ENCODE peak calls at places on chromosomes 1 and 21, in five cellular contexts. L, J, G, N and X are unnamed samples.

GRCh38 chr1:998905-999796 is 746 bp downstream of the HES4 start:
- DNase-seq in L (no peak), J (no peak), G (no peak), N (peak), X (no peak)

GRCh38 chr1:92953491-92953890 is 7.8 kb downstream of the DIPK1A start:
- DNase-seq in L (no peak), J (no peak), G (no peak), N (no peak), X (no peak)

GRCh38 chr1:58157281-58157680 is 389.2 kb downstream of the OMA1 start:
- DNase-seq in L (no peak), J (no peak), G (no peak), N (no peak), X (no peak)

GRCh38 chr1:46606255-46606965 is 2.3 kb upstream of the MKNK1 start:
- DNase-seq in L (no peak), J (no peak), G (no peak), N (no peak), X (no peak)

GRCh38 chr1:68409426-68409825 is 40.3 kb downstream of the RPE65 start:
- DNase-seq in L (no peak), J (no peak), G (no peak), N (no peak), X (no peak)

GRCh38 chr1:11749203-11749689 is 12.7 kb upstream of the C1orf167 start:
- DNase-seq in L (peak), J (no peak), G (no peak), N (peak), X (peak)

GRCh38 chr1:241747992-241748391 is 95.9 kb downstream of the WDR64 start:
- DNase-seq in L (no peak), J (no peak), G (no peak), N (no peak), X (no peak)

GRCh38 chr1:42806593-42806992 is 10.3 kb upstream of the ERMAP start:
- DNase-seq in L (no peak), J (no peak), G (no peak), N (no peak), X (no peak)

GRCh38 chr1:47906466-47907191 is 90.6 kb downstream of the TRABD2B start:
- DNase-seq in L (no peak), J (no peak), G (no peak), N (no peak), X (no peak)

GRCh38 chr1:7128293-7128692 is 343.0 kb downstream of the CAMTA1 start:
- DNase-seq in L (no peak), J (no peak), G (no peak), N (no peak), X (no peak)

GRCh38 chr21:46093668-46094400 is 4.1 kb upstream of the COL6A2 start:
- DNase-seq in L (no peak), J (no peak), G (peak), N (no peak), X (no peak)

GRCh38 chr1:113946112-113946511 is 17.0 kb downstream of the HIPK1 start:
- DNase-seq in L (no peak), J (no peak), G (no peak), N (no peak), X (no peak)

DNA sequence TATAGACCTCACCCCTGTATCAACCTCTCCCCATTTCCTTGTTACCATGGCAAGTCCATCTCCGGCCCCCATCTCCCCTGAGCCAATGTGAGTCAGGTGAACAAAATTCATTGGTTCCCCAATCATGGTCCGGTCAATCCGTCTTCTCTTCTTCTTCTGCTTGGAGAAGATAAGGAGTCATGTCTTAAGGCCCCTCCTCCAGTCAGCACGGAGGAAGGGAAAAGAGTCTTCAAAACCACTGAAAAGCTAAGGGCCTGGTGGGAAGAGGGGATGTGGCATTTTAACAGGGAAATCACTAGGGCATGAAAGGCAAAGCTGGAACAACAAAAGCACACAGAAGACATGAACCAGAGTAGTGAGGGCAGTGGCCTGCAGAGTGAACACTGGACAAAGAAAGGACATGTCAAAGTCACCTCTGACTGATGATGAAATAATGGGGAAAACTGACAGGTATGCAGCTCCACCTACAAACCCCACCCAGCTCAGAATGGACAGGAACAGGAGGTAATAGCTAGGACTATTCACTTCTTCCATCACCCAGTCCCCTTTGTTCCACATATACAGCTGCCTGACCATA is 4.4 kb downstream of the CDC42SE1 start:
- DNase-seq in L (no peak), J (no peak), G (no peak), N (no peak), X (no peak)
- TF ChIP-seq POLR2A in L (no peak), J (no peak), G (no peak), N (no peak), X (no peak)

DNA sequence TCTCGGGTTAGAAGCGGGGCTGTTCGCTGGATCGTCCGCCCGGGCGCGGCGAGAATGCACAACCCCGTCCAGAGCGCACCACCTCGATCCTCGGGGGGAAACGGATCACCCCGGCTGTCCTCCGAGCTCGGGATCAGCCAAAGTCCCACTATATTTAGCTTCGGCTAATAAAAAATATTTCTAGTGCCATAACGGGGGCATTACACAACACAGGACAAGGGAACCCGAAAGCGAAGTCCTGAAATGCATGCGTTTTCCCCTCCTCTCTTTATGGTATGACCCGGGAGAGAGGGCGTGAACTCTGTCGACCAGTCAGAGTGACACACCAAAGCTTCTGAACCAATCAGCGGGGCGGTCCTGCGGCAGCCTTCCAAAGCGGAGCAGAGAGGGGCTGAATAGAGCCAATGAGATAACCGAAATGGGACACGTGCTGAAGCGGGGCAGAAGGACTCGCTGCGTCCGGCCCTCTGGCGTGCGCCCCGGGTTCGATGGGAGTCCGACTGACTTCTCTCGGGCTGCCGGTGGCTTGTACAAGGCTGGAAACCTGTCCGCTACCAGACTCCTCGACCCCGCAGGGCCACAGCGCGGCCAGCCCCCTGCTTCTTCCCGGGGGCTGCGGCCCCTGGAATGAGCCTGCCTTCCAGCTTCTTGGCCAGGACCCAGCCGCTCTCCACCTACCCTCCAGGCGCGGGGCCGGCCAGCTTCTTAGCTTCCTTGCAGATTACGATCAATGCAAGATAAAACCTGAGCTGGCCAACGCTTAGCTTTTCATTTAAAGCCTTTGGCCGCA is at the start of gene ALDH4A1:
- DNase-seq in L (peak), J (peak), G (peak), N (peak), X (peak)
- TF ChIP-seq POLR2A in L (no peak), J (no peak), G (no peak), N (no peak), X (peak)

DNA sequence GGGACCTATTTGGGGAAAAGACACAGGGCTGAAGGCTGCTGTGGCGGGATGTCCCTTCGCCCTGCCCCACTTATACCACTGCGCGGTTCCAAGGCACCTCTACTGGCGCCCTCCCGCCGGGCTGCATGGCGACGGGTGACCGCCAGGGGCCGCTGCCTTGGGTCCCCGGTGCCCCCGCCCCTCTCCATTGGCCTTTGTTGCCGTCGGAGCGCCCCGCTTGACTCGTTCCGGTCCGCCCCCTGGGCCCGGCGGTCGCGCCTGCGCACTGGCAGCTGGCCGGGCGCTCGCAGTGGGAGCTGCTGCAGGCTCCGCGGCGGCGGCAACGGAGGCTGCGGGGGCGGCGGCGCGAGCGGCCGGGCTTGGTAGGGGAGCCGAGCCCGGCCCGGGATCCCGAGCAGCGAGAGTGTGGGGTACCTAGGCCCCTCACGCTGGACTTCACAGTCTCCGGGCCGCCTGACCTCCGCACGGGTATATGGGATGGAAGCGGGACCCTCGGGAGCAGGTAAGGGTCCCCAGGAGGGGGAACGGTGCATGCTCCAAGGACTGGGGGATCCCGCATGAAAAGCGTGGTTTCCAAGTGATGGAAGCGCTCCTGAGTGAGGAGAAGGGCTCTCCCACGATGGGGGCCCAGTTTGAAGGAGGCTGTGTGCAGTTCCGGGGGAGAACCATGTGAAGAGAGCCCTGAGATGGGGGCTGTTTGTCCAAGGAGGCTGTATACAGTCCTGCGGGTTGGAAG is at the start of gene AGO1:
- DNase-seq in L (peak), J (peak), G (peak), N (peak), X (peak)
- TF ChIP-seq POLR2A in L (no peak), J (no peak), G (peak), N (peak), X (peak)

GRCh38 chr1:244849189-244849866 is 13.9 kb downstream of the COX20 start:
- DNase-seq in L (no peak), J (no peak), G (no peak), N (no peak), X (no peak)
- TF ChIP-seq POLR2A in L (no peak), J (no peak), G (no peak), N (no peak), X (no peak)

DNA sequence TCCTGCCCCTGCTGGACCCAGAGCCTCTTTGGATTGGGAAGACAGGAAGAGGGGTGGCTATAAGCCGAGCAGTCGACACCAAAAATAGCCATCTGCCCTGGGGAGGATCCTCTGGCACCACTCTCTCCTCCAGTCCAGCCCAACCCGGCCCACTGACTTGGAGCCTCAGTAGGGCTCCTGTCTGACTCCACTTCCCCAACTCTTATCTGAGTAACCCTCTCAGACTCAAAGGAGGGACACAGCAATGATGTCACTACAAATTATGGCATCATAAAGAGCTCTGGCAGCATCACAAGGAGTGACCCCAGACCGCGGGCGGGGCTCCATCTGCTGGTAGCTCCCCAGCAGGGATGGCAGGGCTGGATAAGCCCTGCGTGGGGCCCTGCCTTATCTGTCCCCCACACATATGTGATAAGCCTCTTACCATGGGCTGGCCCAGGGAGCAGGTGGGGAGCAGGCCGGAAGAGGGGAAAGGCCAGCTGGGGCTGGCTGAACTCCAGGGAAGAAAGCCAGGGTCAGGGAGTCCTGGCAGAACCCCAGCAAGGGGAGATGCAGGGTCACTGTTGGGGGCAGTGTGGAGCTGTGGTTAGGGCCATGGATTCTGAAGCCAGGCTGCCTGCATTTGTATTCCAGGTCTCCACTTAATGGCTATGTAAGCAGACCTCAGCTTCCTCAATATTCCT is 4.6 kb upstream of the SLC6A9 start:
- DNase-seq in L (peak), J (no peak), G (peak), N (no peak), X (no peak)
- TF ChIP-seq POLR2A in L (no peak), J (no peak), G (no peak), N (no peak), X (no peak)

GRCh38 chr1:3777647-3778589 is 5.4 kb downstream of the SMIM1 start:
- DNase-seq in L (no peak), J (no peak), G (no peak), N (no peak), X (no peak)
- TF ChIP-seq POLR2A in L (no peak), J (no peak), G (no peak), N (no peak), X (no peak)

GRCh38 chr1:151401125-151401788 is 1.9 kb downstream of the PSMB4 start:
- DNase-seq in L (no peak), J (no peak), G (no peak), N (no peak), X (no peak)
- TF ChIP-seq POLR2A in L (no peak), J (no peak), G (no peak), N (no peak), X (no peak)

GRCh38 chr1:151611288-151611790 is 511 bp upstream of the SNX27 start:
- DNase-seq in L (peak), J (no peak), G (peak), N (no peak), X (no peak)

GRCh38 chr1:151612506-151613274 is 840 bp downstream of the SNX27 start:
- DNase-seq in L (peak), J (no peak), G (peak), N (peak), X (no peak)

GRCh38 chr1:151613275-151613867 is 1.5 kb downstream of the SNX27 start:
- DNase-seq in L (no peak), J (no peak), G (no peak), N (no peak), X (no peak)

GRCh38 chr1:151610142-151610541 is 1.7 kb upstream of the SNX27 start:
- DNase-seq in L (no peak), J (no peak), G (no peak), N (no peak), X (no peak)

GRCh38 chr1:151611832-151612505 is at the start of gene SNX27:
- DNase-seq in L (peak), J (peak), G (peak), N (peak), X (peak)
- TF ChIP-seq POLR2A in L (no peak), J (no peak), G (peak), N (no peak), X (peak)